ENCODE peak calls at places on chromosome 6, in seven cellular contexts. L, P, K, E, O, H and N are unnamed samples. For H3K4me1, the result is how much of the 10 kb centered on the place peaks cover.

GRCh38 chr6:170107606-170108222 is 183.2 kb downstream of the DLL1 start:
- DNase-seq in L (no peak), P (peak), K (no peak), E (no peak), O (no peak), H (no peak), N (no peak)

GRCh38 chr6:30322527-30323501 is 3.9 kb upstream of the TRIM39 start:
- DNase-seq in L (peak), P (no peak), K (no peak), E (no peak), O (no peak), H (no peak), N (no peak)

GRCh38 chr6:146770965-146771735 is 172.4 kb downstream of the ADGB start:
- DNase-seq in L (no peak), P (no peak), K (peak), E (peak), O (peak), H (peak), N (no peak)

GRCh38 chr6:137761072-137761471 is 106.0 kb upstream of the TNFAIP3 start:
- DNase-seq in L (no peak), P (no peak), K (no peak), E (no peak), O (no peak), H (no peak), N (no peak)

GRCh38 chr6:44002071-44002590 is 125.1 kb downstream of the MRPL14 start:
- DNase-seq in L (peak), P (no peak), K (peak), E (no peak), O (no peak), H (no peak), N (no peak)

GRCh38 chr6:31738048-31738979 is 1.5 kb upstream of the MSH5 start:
- DNase-seq in L (peak), P (peak), K (peak), E (peak), O (peak), H (peak), N (peak)

GRCh38 chr6:158870418-158870957 is 51.3 kb upstream of the EZR start:
- DNase-seq in L (no peak), P (no peak), K (no peak), E (no peak), O (no peak), H (no peak), N (no peak)

GRCh38 chr6:162443101-162443500 is 284.5 kb downstream of the PRKN start:
- DNase-seq in L (no peak), P (peak), K (no peak), E (no peak), O (no peak), H (no peak), N (no peak)

GRCh38 chr6:45920819-45921511 is 94.7 kb downstream of the CLIC5 start:
- DNase-seq in L (no peak), P (no peak), K (no peak), E (no peak), O (no peak), H (no peak), N (peak)

GRCh38 chr6:52500268-52501129 is 76.4 kb downstream of the TRAM2 start:
- DNase-seq in L (no peak), P (no peak), K (no peak), E (no peak), O (no peak), H (no peak), N (no peak)

GRCh38 chr6:7245668-7246393 is 67.2 kb downstream of the SSR1 start:
- DNase-seq in L (no peak), P (no peak), K (no peak), E (no peak), O (no peak), H (no peak), N (no peak)

GRCh38 chr6:130033999-130034814 is 15.8 kb downstream of the L3MBTL3 start:
- DNase-seq in L (peak), P (no peak), K (no peak), E (peak), O (no peak), H (no peak), N (peak)

GRCh38 chr6:43933111-43933885 is 163.3 kb downstream of the VEGFA start:
- DNase-seq in L (peak), P (peak), K (no peak), E (no peak), O (no peak), H (no peak), N (no peak)

GRCh38 chr6:157764346-157765068 is 58.5 kb upstream of the SNX9 start:
- DNase-seq in L (peak), P (peak), K (peak), E (peak), O (peak), H (peak), N (peak)

GRCh38 chr6:87237804-87238203 is 82.4 kb downstream of the ZNF292 start:
- DNase-seq in L (peak), P (no peak), K (no peak), E (peak), O (no peak), H (no peak), N (no peak)

GRCh38 chr6:163239572-163240340 is 174.8 kb upstream of the QKI start:
- DNase-seq in L (no peak), P (no peak), K (no peak), E (no peak), O (no peak), H (no peak), N (no peak)

GRCh38 chr6:116764961-116765841 is at the start of gene FAM162B:
- DNase-seq in L (peak), P (no peak), K (no peak), E (peak), O (no peak), H (no peak), N (peak)

GRCh38 chr6:78910611-78911134 is 43.3 kb downstream of the IRAK1BP1 start:
- DNase-seq in L (peak), P (no peak), K (no peak), E (peak), O (no peak), H (no peak), N (peak)

GRCh38 chr6:36028088-36028886 is 679 bp downstream of the MAPK14 start:
- DNase-seq in L (peak), P (no peak), K (peak), E (peak), O (peak), H (peak), N (peak)

GRCh38 chr6:102732908-102733307 is 1339.4 kb downstream of the GRIK2 start:
- DNase-seq in L (no peak), P (no peak), K (no peak), E (no peak), O (no peak), H (no peak), N (peak)

GRCh38 chr6:26225848-26226590 is 138.8 kb downstream of the HFE start:
- DNase-seq in L (peak), P (no peak), K (no peak), E (no peak), O (no peak), H (no peak), N (no peak)

GRCh38 chr6:122129313-122130025 is 270.0 kb upstream of the HSF2 start:
- DNase-seq in L (no peak), P (no peak), K (no peak), E (no peak), O (no peak), H (no peak), N (no peak)

GRCh38 chr6:126180585-126180984 is 159.3 kb upstream of the CENPW start:
- DNase-seq in L (peak), P (no peak), K (no peak), E (peak), O (no peak), H (no peak), N (peak)

GRCh38 chr6:150076196-150076893 is 7.4 kb upstream of the ULBP3 start:
- DNase-seq in L (peak), P (no peak), K (no peak), E (no peak), O (no peak), H (no peak), N (no peak)

GRCh38 chr6:7087066-7087465 is 20.7 kb upstream of the RREB1 start:
- DNase-seq in L (peak), P (no peak), K (no peak), E (peak), O (no peak), H (no peak), N (no peak)

GRCh38 chr6:27267865-27268444 is 20.5 kb downstream of the PRSS16 start:
- DNase-seq in L (no peak), P (no peak), K (no peak), E (no peak), O (no peak), H (no peak), N (no peak)

GRCh38 chr6:153302133-153302532 is 171.1 kb upstream of the RGS17 start:
- DNase-seq in L (no peak), P (no peak), K (no peak), E (no peak), O (no peak), H (no peak), N (no peak)

GRCh38 chr6:125301435-125302391 is at the start of gene HDDC2:
- DNase-seq in L (peak), P (peak), K (peak), E (peak), O (peak), H (peak), N (peak)

GRCh38 chr6:25012657-25013056 is 76.9 kb upstream of the RIPOR2 start:
- DNase-seq in L (peak), P (no peak), K (no peak), E (peak), O (no peak), H (no peak), N (peak)

GRCh38 chr6:29414588-29414987 is at the start of gene OR12D1:
- DNase-seq in L (no peak), P (no peak), K (no peak), E (no peak), O (no peak), H (no peak), N (peak)

GRCh38 chr6:55496201-55496600 is 82.8 kb downstream of the HMGCLL1 start:
- DNase-seq in L (no peak), P (no peak), K (no peak), E (no peak), O (no peak), H (no peak), N (peak)

GRCh38 chr6:163329991-163330390 is 84.5 kb upstream of the QKI start:
- DNase-seq in L (no peak), P (no peak), K (no peak), E (peak), O (no peak), H (no peak), N (no peak)

GRCh38 chr6:25899123-25899522 is 25.1 kb upstream of the SLC17A3 start:
- DNase-seq in L (no peak), P (no peak), K (no peak), E (no peak), O (no peak), H (no peak), N (no peak)

GRCh38 chr6:135743476-135743875 is 108.0 kb upstream of the PDE7B start:
- DNase-seq in L (no peak), P (no peak), K (no peak), E (no peak), O (no peak), H (no peak), N (peak)

GRCh38 chr6:33745558-33745957 is 1.1 kb downstream of the IP6K3 start:
- DNase-seq in L (peak), P (no peak), K (no peak), E (no peak), O (no peak), H (no peak), N (no peak)
- H3K27ac ChIP-seq in L (peak), P (no peak), K (no peak), E (no peak), O (no peak), H (no peak), N (no peak)

DNA sequence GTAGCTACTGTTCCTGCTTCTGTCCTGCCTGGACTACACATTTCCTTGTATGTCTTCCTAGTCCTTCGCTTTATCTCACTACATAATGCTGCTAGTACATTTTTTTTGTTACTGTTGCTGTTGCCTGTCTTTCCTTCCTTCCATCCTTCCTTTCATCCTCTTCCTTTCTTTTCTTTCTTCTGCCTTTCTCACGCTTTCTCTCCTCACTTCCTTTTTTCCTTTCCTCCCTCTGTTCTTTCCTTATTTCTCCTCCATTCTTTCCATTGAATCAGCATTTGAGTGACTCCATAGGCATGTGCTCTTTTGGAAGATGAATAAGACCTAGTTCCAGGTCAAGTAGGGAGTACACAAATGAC is 46.3 kb downstream of the MAP3K4 start:
- DNase-seq in L (no peak), P (no peak), K (no peak), E (no peak), O (no peak), H (no peak), N (no peak)
- H3K4me1 ChIP-seq in L (under half), P (under half), K (under half), E (under half), O (under half), H (under half), N (under half)

GRCh38 chr6:148342146-148343027 is at the start of gene SASH1:
- DNase-seq in L (peak), P (peak), K (no peak), E (peak), O (no peak), H (no peak), N (peak)

GRCh38 chr6:148343383-148343782 is 745 bp downstream of the SASH1 start:
- DNase-seq in L (peak), P (no peak), K (no peak), E (peak), O (no peak), H (no peak), N (no peak)

GRCh38 chr6:148339766-148340165 is 2.9 kb upstream of the SASH1 start:
- DNase-seq in L (no peak), P (no peak), K (no peak), E (no peak), O (no peak), H (no peak), N (no peak)

GRCh38 chr6:148343028-148343374 is 363 bp downstream of the SASH1 start:
- DNase-seq in L (no peak), P (no peak), K (no peak), E (no peak), O (no peak), H (no peak), N (no peak)

GRCh38 chr6:148340586-148341297 is 1.9 kb upstream of the SASH1 start:
- DNase-seq in L (peak), P (no peak), K (no peak), E (peak), O (no peak), H (no peak), N (no peak)
- H3K27ac ChIP-seq in L (no peak), P (no peak), K (no peak), E (peak), O (no peak), H (no peak), N (no peak)

DNA sequence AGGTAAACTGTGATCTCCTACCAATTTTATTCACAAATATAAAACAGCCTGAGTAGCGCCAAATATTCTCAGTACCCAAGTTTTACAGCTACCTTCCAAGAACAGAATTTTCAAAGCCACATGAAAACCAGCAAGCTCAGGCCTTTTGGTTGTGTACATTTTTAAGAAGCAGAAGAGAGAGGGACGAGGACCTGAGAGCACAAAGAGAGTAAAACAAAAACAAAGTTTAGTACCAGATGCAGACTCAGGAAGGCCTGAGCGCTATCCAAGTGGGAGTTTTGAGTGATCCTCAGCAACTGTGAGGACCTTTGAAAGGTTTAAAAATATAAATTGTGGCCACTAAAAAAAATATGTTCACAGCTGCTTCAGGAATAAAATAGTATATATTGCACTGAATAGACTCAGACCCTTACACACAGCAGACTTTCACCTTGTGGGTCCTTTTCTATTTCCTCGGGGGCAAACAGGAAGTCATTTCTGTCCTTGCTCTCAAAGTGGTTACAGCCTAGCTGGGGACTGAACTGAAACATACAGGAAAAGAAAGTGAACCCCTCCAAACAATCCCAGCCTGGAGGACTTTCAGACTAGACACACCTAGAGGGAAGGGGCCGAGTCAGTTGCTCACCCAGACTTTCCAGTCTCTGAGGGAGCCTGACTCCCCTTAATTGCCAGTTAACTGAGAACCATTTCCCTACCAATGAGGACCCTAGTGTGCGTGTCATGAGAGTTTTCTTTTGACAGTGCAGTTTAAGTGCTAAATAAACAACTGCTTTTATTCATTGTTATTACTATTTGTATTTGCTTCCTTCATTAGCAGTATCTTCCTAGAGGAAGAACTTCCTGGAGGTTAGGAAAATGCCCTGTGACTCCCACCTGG is 48.5 kb upstream of the NT5E start:
- DNase-seq in L (no peak), P (no peak), K (no peak), E (peak), O (no peak), H (no peak), N (no peak)
- H3K4me1 ChIP-seq in L (under half), P (under half), K (under half), E (half or more), O (under half), H (half or more), N (under half)

GRCh38 chr6:108686896-108687295 is 126.2 kb downstream of the FOXO3 start:
- DNase-seq in L (no peak), P (no peak), K (no peak), E (no peak), O (no peak), H (no peak), N (no peak)
- H3K27ac ChIP-seq in L (no peak), P (no peak), K (no peak), E (no peak), O (no peak), H (no peak), N (no peak)

GRCh38 chr6:133551436-133551835 is 310.3 kb downstream of the EYA4 start:
- DNase-seq in L (no peak), P (no peak), K (no peak), E (no peak), O (no peak), H (no peak), N (no peak)
- H3K4me1 ChIP-seq in L (under half), P (under half), K (under half), E (under half), O (under half), H (under half), N (under half)

GRCh38 chr6:119343573-119344146 is 5.9 kb downstream of the MAN1A1 start:
- DNase-seq in L (no peak), P (no peak), K (no peak), E (no peak), O (no peak), H (no peak), N (no peak)
- H3K27ac ChIP-seq in L (no peak), P (no peak), K (no peak), E (no peak), O (no peak), H (no peak), N (no peak)

DNA sequence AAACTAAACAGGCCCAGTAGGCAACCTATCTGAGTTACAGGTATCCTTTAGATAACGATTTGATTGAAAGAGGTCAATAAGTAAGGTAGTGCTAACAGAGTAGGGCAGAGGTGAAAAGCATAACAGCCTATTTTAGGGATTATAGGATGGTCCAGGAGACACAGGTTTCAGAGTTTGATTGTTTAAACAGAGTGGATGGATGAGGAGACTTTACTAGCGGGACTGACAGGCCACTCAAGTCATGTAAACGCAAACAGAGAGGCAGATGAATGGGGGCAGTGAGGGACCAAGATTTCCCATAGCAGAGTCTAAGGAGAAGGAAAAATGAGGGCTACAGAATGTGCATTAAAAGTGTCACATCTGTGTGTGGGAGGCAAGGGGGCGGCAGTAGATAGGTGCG is 4.8 kb downstream of the NEDD9 start:
- DNase-seq in L (no peak), P (no peak), K (no peak), E (no peak), O (no peak), H (no peak), N (no peak)
- H3K4me1 ChIP-seq in L (under half), P (under half), K (under half), E (half or more), O (under half), H (under half), N (under half)